ENCODE peak calls at places on chromosomes 7 and 10, in nine cellular contexts. R, A, O, N, J, G, F, I and T are unnamed samples.

GRCh38 chr7:5643280-5643679 is 138.2 kb downstream of the RNF216 start:
- DNase-seq in J (peak; percentile 47), G (no peak), A (peak; percentile 40), F (no peak), R (no peak), O (peak; percentile 35), N (no peak), I (peak; percentile 81), T (peak; percentile 19)

GRCh38 chr7:136971776-136972175 is 103.3 kb downstream of the CHRM2 start:
- DNase-seq in N (no peak), R (no peak), F (no peak), O (no peak), A (no peak), I (peak; percentile 7), G (no peak), J (no peak), T (no peak)

GRCh38 chr7:132258231-132258630 is 318.0 kb downstream of the PLXNA4 start:
- DNase-seq in O (no peak), G (no peak), A (no peak), R (no peak), J (no peak), F (no peak), I (no peak), N (no peak), T (no peak)

GRCh38 chr7:138565451-138566114 is 105.5 kb downstream of the TRIM24 start:
- DNase-seq in I (no peak), F (no peak), R (no peak), A (no peak), J (no peak), N (no peak), G (peak; percentile 29), O (no peak), T (no peak)

GRCh38 chr10:47268696-47269095 is 31.3 kb upstream of the GDF10 start:
- DNase-seq in I (no peak), J (no peak), N (no peak), F (no peak), R (no peak), O (no peak), A (no peak), G (no peak), T (no peak)

GRCh38 chr7:151437163-151437553 is 2.8 kb downstream of the CRYGN start:
- DNase-seq in F (no peak), J (no peak), G (no peak), R (no peak), N (no peak), O (no peak), I (no peak), A (no peak), T (no peak)

GRCh38 chr7:156261581-156261980 is 379.0 kb upstream of the RNF32 start:
- DNase-seq in G (no peak), A (no peak), F (no peak), N (no peak), J (no peak), O (no peak), I (no peak), R (no peak), T (no peak)

GRCh38 chr7:138752568-138753518 is 45.0 kb upstream of the TMEM213 start:
- DNase-seq in N (no peak), O (peak; percentile 75), G (peak; percentile 49), I (peak; percentile 96), J (peak; percentile 14), F (no peak), A (peak; percentile 16), R (no peak), T (peak; percentile 66)

GRCh38 chr10:77104459-77104980 is 533.1 kb downstream of the KCNMA1 start:
- DNase-seq in R (no peak), N (peak; percentile 50), J (peak; percentile 57), G (no peak), I (no peak), O (no peak), F (no peak), A (peak; percentile 39), T (no peak)

GRCh38 chr10:102645741-102646609 is 1.7 kb downstream of the TRIM8 start:
- DNase-seq in F (no peak), J (peak; percentile 89), I (peak; percentile 85), O (peak; percentile 80), N (peak; percentile 95), A (peak; percentile 86), R (peak; percentile 97), G (peak; percentile 82), T (peak; percentile 69)

GRCh38 chr7:68573271-68574000 is 1024.8 kb upstream of the AUTS2 start:
- DNase-seq in I (peak; percentile 59), J (no peak), G (peak; percentile 98), F (no peak), R (no peak), N (no peak), A (no peak), O (no peak), T (no peak)

GRCh38 chr7:78015574-78016260 is 217.1 kb downstream of the PHTF2 start:
- DNase-seq in F (no peak), A (no peak), R (no peak), J (no peak), G (no peak), I (no peak), O (no peak), N (no peak), T (peak; percentile 70)

GRCh38 chr10:72186633-72187330 is 29.0 kb upstream of the ANAPC16 start:
- DNase-seq in J (no peak), F (no peak), G (no peak), N (no peak), R (no peak), O (no peak), I (no peak), A (no peak), T (no peak)

GRCh38 chr7:100406767-100407166 is 21.7 kb downstream of the ZCWPW1 start:
- DNase-seq in I (no peak), R (peak; percentile 83), J (no peak), N (no peak), O (no peak), F (no peak), A (no peak), G (no peak), T (no peak)

GRCh38 chr10:18738835-18739234 is 79.6 kb downstream of the ARL5B start:
- DNase-seq in F (no peak), I (no peak), G (no peak), R (no peak), A (no peak), N (no peak), J (no peak), O (no peak), T (no peak)

GRCh38 chr10:48525113-48525512 is 79.8 kb downstream of the ARHGAP22 start:
- DNase-seq in A (no peak), O (no peak), J (no peak), F (no peak), N (no peak), G (no peak), I (no peak), R (no peak), T (no peak)

GRCh38 chr7:7157177-7157886 is 25.0 kb upstream of the C1GALT1 start:
- DNase-seq in I (peak; percentile 88), A (no peak), R (peak; percentile 51), J (no peak), F (no peak), N (no peak), O (peak; percentile 61), G (no peak), T (no peak)

GRCh38 chr7:7159063-7159645 is 23.2 kb upstream of the C1GALT1 start:
- DNase-seq in F (no peak), G (peak; percentile 8), N (no peak), O (no peak), A (no peak), I (no peak), J (no peak), R (no peak), T (peak; percentile 42)

GRCh38 chr7:7157887-7158271 is 24.5 kb upstream of the C1GALT1 start:
- DNase-seq in F (no peak), G (no peak), I (no peak), A (no peak), O (no peak), R (peak; percentile 36), J (no peak), N (no peak), T (no peak)

GRCh38 chr7:7152315-7152714 is 30.0 kb upstream of the C1GALT1 start:
- DNase-seq in J (no peak), I (no peak), G (no peak), R (no peak), N (no peak), A (no peak), O (no peak), F (no peak), T (no peak)

DNA sequence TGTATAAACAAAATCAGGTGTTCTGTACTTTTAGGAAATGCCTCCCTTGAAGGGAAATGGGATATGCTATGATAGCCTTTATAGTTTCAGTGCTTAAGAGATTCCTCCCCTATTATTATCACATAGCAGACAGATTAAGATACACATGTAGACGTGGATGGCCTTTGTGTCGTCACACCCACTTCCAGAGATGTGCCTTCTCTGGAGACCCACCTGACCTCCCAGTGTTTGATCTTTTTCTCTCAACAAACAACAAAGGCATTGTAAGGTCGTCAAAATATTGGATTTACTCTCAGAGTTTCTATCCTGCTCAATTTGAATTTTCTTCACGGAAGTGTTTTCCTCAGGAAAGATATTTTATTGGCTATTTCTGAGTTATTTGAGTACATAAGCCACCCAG is 25.7 kb upstream of the C1GALT1 start:
- DNase-seq in F (no peak), J (no peak), O (no peak), N (no peak), I (no peak), R (no peak), A (no peak), G (no peak), T (no peak)
- H3K27ac ChIP-seq in F (no peak overlapping the region), J (no peak overlapping the region), O (no peak overlapping the region), N (no peak overlapping the region), I (peak overlapping the region; percentile 58), R (peak overlapping the region; percentile 83), A (no peak overlapping the region), G (no peak overlapping the region), T (no peak overlapping the region)

GRCh38 chr7:44240983-44241510 is 40.3 kb downstream of the YKT6 start:
- DNase-seq in F (peak; percentile 68), R (peak; percentile 56), A (peak; percentile 65), N (peak; percentile 72), I (peak; percentile 71), J (peak; percentile 57), G (peak; percentile 91), O (peak; percentile 50), T (peak; percentile 81)
- H3K4me3 ChIP-seq in F (no peak overlapping the region), R (no peak overlapping the region), A (no peak overlapping the region), N (no peak overlapping the region), I (peak overlapping the region; percentile 14), J (no peak overlapping the region), G (no peak overlapping the region), O (peak overlapping the region; percentile 47), T (no peak overlapping the region)

DNA sequence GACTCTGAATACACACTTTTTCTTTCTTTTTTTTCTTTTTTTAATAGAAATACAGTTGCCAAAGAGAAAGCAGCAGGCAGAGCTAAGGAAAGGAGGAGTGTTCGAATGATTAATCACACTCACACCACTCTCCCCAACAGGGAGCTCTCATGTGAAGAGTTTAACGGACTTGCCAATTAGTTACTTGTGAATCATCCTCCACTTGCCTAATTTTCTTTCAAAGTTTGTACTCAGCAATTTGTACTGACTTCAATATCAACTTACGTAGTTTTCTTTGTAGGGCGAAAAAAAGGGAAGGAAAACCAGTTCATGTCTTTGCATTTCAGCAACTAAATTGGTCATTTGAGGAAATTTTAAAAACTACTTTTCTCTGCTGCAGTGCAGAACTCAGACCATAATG is 109.2 kb downstream of the PIP4K2A start:
- DNase-seq in A (no peak), F (no peak), I (no peak), G (peak; percentile 48), J (no peak), O (no peak), N (no peak), R (no peak), T (no peak)
- H3K4me1 ChIP-seq in A (peaks cover 5% of the 10 kb centered on the region), F (peaks cover 12% of the 10 kb centered on the region), I (peaks cover 21% of the 10 kb centered on the region), G (peaks cover 66% of the 10 kb centered on the region), J (peaks cover 14% of the 10 kb centered on the region), O (peaks cover 15% of the 10 kb centered on the region), N (no peaks in the 10 kb centered on the region), R (peaks cover 39% of the 10 kb centered on the region), T (no peaks in the 10 kb centered on the region)

GRCh38 chr7:107609861-107610260 is 29.8 kb downstream of the BCAP29 start:
- DNase-seq in O (no peak), G (no peak), I (no peak), N (no peak), J (no peak), F (no peak), A (no peak), R (no peak), T (no peak)
- H3K27ac ChIP-seq in O (no peak overlapping the region), G (no peak overlapping the region), I (no peak overlapping the region), N (peak overlapping the region; percentile 80), J (peak overlapping the region; percentile 55), F (no peak overlapping the region), A (peak overlapping the region; percentile 81), R (no peak overlapping the region), T (no peak overlapping the region)